ENCODE peak calls at places on chromosomes 2 and 18, in six cellular contexts. Y, C, S, M, Z and X are unnamed samples.

GRCh38 chr2:150548527-150548926 is 61.1 kb upstream of the RND3 start:
- DNase-seq in Y (no peak), C (no peak), S (no peak), M (peak), Z (no peak), X (no peak)

GRCh38 chr2:168456526-168457176 is 579 bp downstream of the CERS6 start:
- DNase-seq in Y (peak), C (no peak), S (no peak), M (peak), Z (no peak), X (peak)

GRCh38 chr2:99448556-99448955 is 41.3 kb downstream of the REV1 start:
- DNase-seq in Y (no peak), C (peak), S (peak), M (peak), Z (no peak), X (no peak)

GRCh38 chr2:47155091-47155876 is at the start of gene STPG4:
- DNase-seq in Y (no peak), C (no peak), S (no peak), M (no peak), Z (no peak), X (no peak)

GRCh38 chr2:234879671-234880455 is 72.0 kb upstream of the SH3BP4 start:
- DNase-seq in Y (no peak), C (peak), S (peak), M (peak), Z (no peak), X (no peak)

GRCh38 chr2:16058256-16058655 is 117.9 kb downstream of the MYCN start:
- DNase-seq in Y (no peak), C (no peak), S (no peak), M (no peak), Z (no peak), X (peak)

GRCh38 chr2:147782521-147782920 is 62.3 kb upstream of the ACVR2A start:
- DNase-seq in Y (no peak), C (peak), S (peak), M (peak), Z (no peak), X (no peak)

GRCh38 chr2:119011162-119011909 is 69.3 kb downstream of the MARCO start:
- DNase-seq in Y (no peak), C (peak), S (peak), M (peak), Z (no peak), X (peak)

GRCh38 chr2:11395389-11395788 is 51.0 kb upstream of the ROCK2 start:
- DNase-seq in Y (no peak), C (no peak), S (no peak), M (no peak), Z (no peak), X (no peak)

GRCh38 chr2:61065706-61066688 is at the start of gene SANBR:
- DNase-seq in Y (peak), C (peak), S (peak), M (peak), Z (peak), X (peak)

GRCh38 chr2:95158891-95159619 is 593 bp downstream of the ZNF514 start:
- DNase-seq in Y (peak), C (peak), S (peak), M (peak), Z (peak), X (peak)

GRCh38 chr2:28319118-28320008 is 73.3 kb upstream of the FOSL2 start:
- DNase-seq in Y (no peak), C (peak), S (no peak), M (no peak), Z (no peak), X (no peak)

GRCh38 chr2:134148843-134149472 is 104.9 kb upstream of the MGAT5 start:
- DNase-seq in Y (no peak), C (no peak), S (no peak), M (no peak), Z (no peak), X (no peak)

GRCh38 chr18:35178260-35178659 is 62.6 kb upstream of the ZNF397 start:
- DNase-seq in Y (no peak), C (peak), S (peak), M (peak), Z (no peak), X (no peak)

GRCh38 chr2:60551241-60552095 is 2.0 kb downstream of the BCL11A start:
- DNase-seq in Y (peak), C (no peak), S (no peak), M (peak), Z (no peak), X (peak)

GRCh38 chr2:58203018-58203417 is 38.1 kb downstream of the FANCL start:
- DNase-seq in Y (no peak), C (no peak), S (no peak), M (no peak), Z (no peak), X (no peak)

GRCh38 chr2:173087214-173087581 is 11.6 kb downstream of the MAP3K20 start:
- DNase-seq in Y (no peak), C (no peak), S (no peak), M (peak), Z (no peak), X (no peak)

GRCh38 chr2:222241054-222241453 is 57.7 kb downstream of the PAX3 start:
- DNase-seq in Y (no peak), C (no peak), S (no peak), M (no peak), Z (no peak), X (no peak)

GRCh38 chr18:9057646-9058045 is 44.9 kb upstream of the NDUFV2 start:
- DNase-seq in Y (no peak), C (no peak), S (no peak), M (no peak), Z (no peak), X (no peak)

DNA sequence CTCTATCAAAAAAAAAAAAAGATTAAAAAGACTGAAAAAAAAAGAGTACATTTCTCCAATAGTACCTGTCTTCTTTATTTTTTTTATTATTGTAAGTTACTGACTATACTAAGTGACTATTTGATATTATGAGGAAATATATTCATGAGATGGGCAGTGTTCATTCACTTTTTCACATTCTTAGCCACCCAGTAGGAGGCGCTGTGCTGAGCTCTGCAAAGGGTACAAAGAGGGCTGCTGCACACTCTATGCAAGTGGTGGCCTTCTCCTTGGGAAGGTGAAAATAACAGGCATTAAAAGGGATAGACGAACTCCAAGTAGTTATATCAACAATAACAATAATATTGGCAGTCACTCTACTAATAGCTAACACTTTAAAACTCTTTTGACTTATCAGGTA is 1034.9 kb upstream of the FANCL start:
- DNase-seq in Y (no peak), C (no peak), S (no peak), M (no peak), Z (no peak), X (no peak)
- TF ChIP-seq CTCF in Y (no peak), C (peak), S (no peak), M (no peak), Z (peak), X (peak)

GRCh38 chr2:66030553-66030952 is 404.4 kb upstream of the MEIS1 start:
- DNase-seq in Y (no peak), C (no peak), S (no peak), M (no peak), Z (no peak), X (no peak)
- TF ChIP-seq CTCF in Y (no peak), C (no peak), S (no peak), M (no peak), Z (no peak), X (no peak)

GRCh38 chr18:21853972-21854563 is 113.5 kb downstream of the MIB1 start:
- DNase-seq in Y (no peak), C (no peak), S (no peak), M (no peak), Z (no peak), X (no peak)

GRCh38 chr18:21853020-21853419 is 112.4 kb downstream of the MIB1 start:
- DNase-seq in Y (no peak), C (peak), S (peak), M (peak), Z (no peak), X (peak)

GRCh38 chr18:21855432-21855831 is 114.8 kb downstream of the MIB1 start:
- DNase-seq in Y (no peak), C (no peak), S (no peak), M (no peak), Z (no peak), X (no peak)

DNA sequence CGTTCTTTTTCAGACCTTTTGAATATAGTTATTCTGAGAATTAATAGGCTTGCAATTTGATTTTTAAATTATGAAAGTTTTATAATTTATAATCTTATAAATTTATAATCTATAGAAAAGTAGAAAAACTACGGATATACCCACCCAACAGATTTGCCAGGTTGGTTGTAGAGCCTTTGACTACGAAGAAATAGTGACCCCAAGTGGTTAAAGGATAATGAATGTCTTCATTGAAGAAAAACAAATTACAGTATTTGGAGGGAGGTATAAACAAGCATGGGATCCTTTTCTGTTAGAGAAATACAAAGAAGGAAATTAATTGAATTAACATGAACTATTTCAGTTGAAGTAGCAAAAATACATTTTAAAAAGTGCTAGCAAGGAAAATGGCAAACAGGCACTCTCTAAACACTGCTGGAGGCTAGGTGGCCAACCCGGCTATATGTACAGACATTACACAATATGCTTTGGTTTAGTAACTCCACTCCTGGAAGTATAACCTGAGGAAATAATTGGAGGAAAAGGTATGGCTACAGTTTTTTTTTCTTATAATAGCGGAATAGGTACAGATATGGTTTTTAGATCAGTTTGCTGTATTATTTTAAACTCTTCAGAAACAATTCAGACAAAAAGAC is 110.9 kb downstream of the MIB1 start:
- DNase-seq in Y (no peak), C (no peak), S (peak), M (peak), Z (no peak), X (no peak)
- TF ChIP-seq CTCF in Y (peak), C (peak), S (peak), M (peak), Z (peak), X (peak)

GRCh38 chr2:68463287-68463877 is 3.7 kb downstream of the FBXO48 start:
- DNase-seq in Y (no peak), C (no peak), S (peak), M (peak), Z (no peak), X (no peak)
- TF ChIP-seq CTCF in Y (peak), C (peak), S (peak), M (peak), Z (peak), X (peak)

GRCh38 chr2:235936493-235936892 is 231.7 kb downstream of the GBX2 start:
- DNase-seq in Y (no peak), C (no peak), S (no peak), M (peak), Z (no peak), X (no peak)
- TF ChIP-seq CTCF in Y (no peak), C (peak), S (peak), M (peak), Z (no peak), X (peak)

GRCh38 chr2:197356136-197356535 is 45.6 kb upstream of the ANKRD44 start:
- DNase-seq in Y (no peak), C (no peak), S (no peak), M (peak), Z (no peak), X (no peak)
- TF ChIP-seq CTCF in Y (no peak), C (peak), S (peak), M (peak), Z (peak), X (peak)

DNA sequence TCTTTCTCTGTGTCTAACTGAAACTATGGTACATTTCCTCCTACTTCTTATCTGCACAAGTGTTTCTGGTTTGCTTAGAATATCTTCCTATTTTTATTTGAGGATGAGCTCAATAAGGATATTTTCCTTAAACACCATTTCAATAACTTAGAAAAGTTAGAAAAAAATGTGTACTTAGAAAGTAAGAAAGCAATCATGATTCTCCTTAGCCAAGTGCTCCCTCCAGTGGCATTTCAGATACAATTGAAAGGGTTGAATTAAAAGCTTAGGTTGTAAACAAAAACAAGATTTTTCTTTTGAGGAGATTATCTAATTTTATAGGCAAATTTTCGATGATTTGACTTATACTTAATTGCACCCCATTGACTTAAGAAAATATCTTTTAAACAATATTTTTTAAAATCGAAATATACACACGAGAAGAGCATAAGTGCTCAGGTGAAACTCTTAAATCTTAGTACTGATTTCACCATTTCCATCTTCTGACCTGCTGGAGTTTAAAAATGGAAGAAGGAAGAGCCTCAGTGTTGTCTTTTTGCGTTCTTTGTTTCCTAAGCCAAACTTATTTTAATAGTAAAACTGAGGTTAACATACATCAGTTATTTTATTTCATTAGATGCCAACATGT is 26.9 kb downstream of the C18orf63 start:
- DNase-seq in Y (no peak), C (peak), S (peak), M (peak), Z (peak), X (no peak)
- TF ChIP-seq CTCF in Y (peak), C (peak), S (peak), M (peak), Z (peak), X (peak)

DNA sequence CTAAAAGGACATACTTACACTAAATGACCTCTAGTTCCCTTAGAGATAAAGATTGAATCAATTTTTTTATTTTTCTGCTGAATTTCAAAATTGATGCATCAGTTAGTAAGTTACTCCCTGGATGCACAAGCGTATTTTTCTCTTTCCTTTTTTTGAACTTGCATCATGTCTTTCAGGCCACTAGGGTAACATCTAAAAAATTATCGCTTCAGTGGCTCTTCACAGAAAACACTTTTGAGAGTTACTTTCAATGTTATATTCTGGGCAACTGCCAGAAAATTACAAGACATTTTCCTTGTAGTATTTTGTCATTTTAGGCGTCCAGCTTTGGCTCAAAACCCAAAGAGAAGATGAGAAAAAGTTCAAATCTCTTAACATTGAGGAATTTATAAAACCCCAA is 59.8 kb downstream of the DSEL start:
- DNase-seq in Y (no peak), C (no peak), S (peak), M (peak), Z (no peak), X (no peak)
- TF ChIP-seq CTCF in Y (no peak), C (no peak), S (peak), M (peak), Z (no peak), X (no peak)

GRCh38 chr2:181457121-181457740 is at the start of gene ITGA4:
- DNase-seq in Y (peak), C (peak), S (peak), M (peak), Z (peak), X (peak)
- TF ChIP-seq CTCF in Y (no peak), C (peak), S (peak), M (peak), Z (peak), X (peak)